ENCODE peak calls at places on chromosomes 16 and 17, in four cellular contexts. Q, B, O and L are unnamed samples.

GRCh38 chr16:70751593-70751992 is 49.4 kb downstream of the VAC14 start:
- DNase-seq in Q (no peak), B (no peak), O (no peak), L (no peak)

GRCh38 chr16:89268987-89269735 is 51.7 kb downstream of the ZNF778 start:
- DNase-seq in Q (no peak), B (no peak), O (no peak), L (no peak)

GRCh38 chr16:5738586-5738985 is 641.0 kb upstream of the EEF2KMT start:
- DNase-seq in Q (no peak), B (no peak), O (no peak), L (no peak)

GRCh38 chr16:20931066-20931465 is 30.5 kb downstream of the LYRM1 start:
- DNase-seq in Q (no peak), B (no peak), O (no peak), L (no peak)

GRCh38 chr16:632486-633335 is 1.9 kb downstream of the WFIKKN1 start:
- DNase-seq in Q (no peak), B (no peak), O (no peak), L (no peak)

GRCh38 chr17:17081304-17081940 is 39.2 kb downstream of the MPRIP start:
- DNase-seq in Q (no peak), B (no peak), O (no peak), L (no peak)

GRCh38 chr17:50579399-50579798 is 18.9 kb downstream of the CACNA1G start:
- DNase-seq in Q (no peak), B (no peak), O (no peak), L (no peak)

GRCh38 chr17:65594585-65594940 is 33.1 kb upstream of the AXIN2 start:
- DNase-seq in Q (no peak), B (no peak), O (no peak), L (no peak)

GRCh38 chr16:60564588-60564987 is 1471.7 kb downstream of the CDH8 start:
- DNase-seq in Q (no peak), B (no peak), O (no peak), L (no peak)

GRCh38 chr16:12675852-12676251 is 127.8 kb downstream of the CPPED1 start:
- DNase-seq in Q (no peak), B (no peak), O (no peak), L (no peak)

GRCh38 chr17:60729854-60730253 is 52.2 kb downstream of the BCAS3 start:
- DNase-seq in Q (no peak), B (no peak), O (no peak), L (no peak)
- H3K4me3 ChIP-seq in Q (no peak), B (no peak), O (no peak), L (no peak)

GRCh38 chr17:45170280-45170975 is 8.8 kb downstream of the HEXIM2 start:
- DNase-seq in Q (no peak), B (no peak), O (no peak), L (no peak)

GRCh38 chr17:45172541-45173286 is 11.0 kb downstream of the HEXIM2 start:
- DNase-seq in Q (no peak), B (peak), O (peak), L (peak)

GRCh38 chr17:45171338-45172231 is 9.9 kb downstream of the HEXIM2 start:
- DNase-seq in Q (no peak), B (no peak), O (no peak), L (no peak)

GRCh38 chr17:45170976-45171337 is 9.3 kb downstream of the HEXIM2 start:
- DNase-seq in Q (no peak), B (peak), O (no peak), L (no peak)

GRCh38 chr17:45172232-45172540 is 10.5 kb downstream of the HEXIM2 start:
- DNase-seq in Q (no peak), B (no peak), O (no peak), L (no peak)
- H3K4me3 ChIP-seq in Q (no peak), B (peak), O (peak), L (peak)

GRCh38 chr16:17444658-17445057 is 26.1 kb downstream of the XYLT1 start:
- DNase-seq in Q (no peak), B (no peak), O (no peak), L (no peak)

GRCh38 chr16:17439580-17439979 is 31.2 kb downstream of the XYLT1 start:
- DNase-seq in Q (no peak), B (no peak), O (no peak), L (no peak)

GRCh38 chr16:17435324-17435723 is 35.4 kb downstream of the XYLT1 start:
- DNase-seq in Q (no peak), B (no peak), O (no peak), L (no peak)

GRCh38 chr16:17437142-17437720 is 33.5 kb downstream of the XYLT1 start:
- DNase-seq in Q (no peak), B (no peak), O (no peak), L (no peak)

GRCh38 chr16:17440131-17440530 is 30.6 kb downstream of the XYLT1 start:
- DNase-seq in Q (no peak), B (no peak), O (no peak), L (no peak)
- H3K4me3 ChIP-seq in Q (no peak), B (no peak), O (no peak), L (no peak)

GRCh38 chr17:60142872-60143499 is 6.8 kb upstream of the CA4 start:
- DNase-seq in Q (peak), B (peak), O (peak), L (peak)

GRCh38 chr17:60137731-60138130 is 12.0 kb upstream of the CA4 start:
- DNase-seq in Q (no peak), B (no peak), O (no peak), L (no peak)

GRCh38 chr17:60139438-60140285 is 10.1 kb upstream of the CA4 start:
- DNase-seq in Q (peak), B (no peak), O (peak), L (peak)

GRCh38 chr17:60138769-60139437 is 10.9 kb upstream of the CA4 start:
- DNase-seq in Q (no peak), B (no peak), O (no peak), L (no peak)

GRCh38 chr17:60141111-60142018 is 8.4 kb upstream of the CA4 start:
- DNase-seq in Q (no peak), B (no peak), O (no peak), L (no peak)
- H3K4me3 ChIP-seq in Q (peak), B (peak), O (no peak), L (no peak)

GRCh38 chr17:8001976-8002645 is at the start of gene GUCY2D:
- DNase-seq in Q (no peak), B (no peak), O (no peak), L (no peak)

GRCh38 chr17:8005357-8005756 is 2.9 kb downstream of the GUCY2D start:
- DNase-seq in Q (no peak), B (no peak), O (no peak), L (no peak)

GRCh38 chr17:8004899-8005298 is 2.5 kb downstream of the GUCY2D start:
- DNase-seq in Q (no peak), B (no peak), O (no peak), L (no peak)

GRCh38 chr17:8002646-8003593 is 505 bp downstream of the GUCY2D start:
- DNase-seq in Q (no peak), B (no peak), O (no peak), L (no peak)

GRCh38 chr17:8003594-8004181 is 1.3 kb downstream of the GUCY2D start:
- DNase-seq in Q (no peak), B (no peak), O (no peak), L (no peak)
- H3K4me3 ChIP-seq in Q (no peak), B (peak), O (no peak), L (no peak)

DNA sequence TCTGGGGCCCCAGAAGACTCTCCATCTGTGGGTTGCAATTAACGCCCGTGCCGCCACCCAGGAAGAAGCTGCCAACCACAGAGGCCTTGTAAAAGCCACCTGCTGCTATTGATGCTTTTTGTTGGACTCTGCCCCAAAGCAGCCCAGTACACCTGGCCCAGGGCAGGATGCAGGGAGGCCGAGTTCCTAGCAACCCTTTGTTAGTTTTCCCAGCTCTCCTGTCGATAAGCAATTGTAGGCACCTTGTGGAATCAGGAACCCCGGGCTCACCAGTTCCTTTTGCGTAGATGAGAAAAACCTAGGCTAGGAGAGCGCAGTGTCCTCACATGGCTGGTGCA is 103.3 kb downstream of the ABCC6 start:
- DNase-seq in Q (no peak), B (no peak), O (no peak), L (no peak)
- H3K4me3 ChIP-seq in Q (no peak), B (no peak), O (no peak), L (no peak)

GRCh38 chr16:4270595-4270994 is 2.2 kb downstream of the TFAP4 start:
- DNase-seq in Q (no peak), B (no peak), O (no peak), L (no peak)
- H3K4me3 ChIP-seq in Q (peak), B (peak), O (no peak), L (no peak)

GRCh38 chr17:29740017-29740416 is 117.3 kb upstream of the CORO6 start:
- DNase-seq in Q (peak), B (no peak), O (no peak), L (no peak)
- H3K4me3 ChIP-seq in Q (no peak), B (no peak), O (no peak), L (no peak)

GRCh38 chr17:76537288-76537577 is 276 bp downstream of the CYGB start:
- DNase-seq in Q (no peak), B (no peak), O (no peak), L (no peak)

GRCh38 chr17:76535788-76536510 is 1.6 kb downstream of the CYGB start:
- DNase-seq in Q (no peak), B (no peak), O (no peak), L (no peak)

GRCh38 chr17:76534831-76535732 is 2.4 kb downstream of the CYGB start:
- DNase-seq in Q (no peak), B (no peak), O (no peak), L (no peak)

GRCh38 chr17:76537578-76538280 is at the start of gene CYGB:
- DNase-seq in Q (no peak), B (no peak), O (no peak), L (no peak)

GRCh38 chr17:76536511-76537287 is 810 bp downstream of the CYGB start:
- DNase-seq in Q (no peak), B (no peak), O (no peak), L (no peak)
- H3K4me3 ChIP-seq in Q (no peak), B (peak), O (no peak), L (no peak)

GRCh38 chr17:27560668-27561067 is 70.3 kb upstream of the LGALS9 start:
- DNase-seq in Q (no peak), B (no peak), O (no peak), L (no peak)
- H3K4me3 ChIP-seq in Q (no peak), B (peak), O (no peak), L (no peak)